ENCODE peak calls at places on chromosomes 12 and 14, in ten cellular contexts. One of them, this sample, is unnamed.

GRCh38 chr14:61342486-61342885 is 21.1 kb downstream of the PRKCH start:
- DNase-seq in NCI-H2081: no peak
- DNase-seq in BJ: no peak
- DNase-seq in stimulated activated CD8-positive, alpha-beta memory T cell treated with anti-CD3 and anti-CD28 coated beads, Interleukin-7, amount 100 ng/mL, for 24 hours: no peak
- DNase-seq in Kasumi-1: no peak
- DNase-seq in islet precursor cell: no peak
- DNase-seq in GM13977: no peak
- DNase-seq in cardiac fibroblast: no peak
- DNase-seq in cortex of kidney: no peak
- DNase-seq in activated naive CD8-positive, alpha-beta T cell treated with anti-CD3 and anti-CD28 coated beads, Interleukin-2, amount 10 ng/mL, durations not matched to agents 7 days and 5 days: peak; percentile 70
- DNase-seq in this sample: no peak

GRCh38 chr12:31589582-31589895 is 1.4 kb downstream of the DENND5B start:
- DNase-seq in GM13977: peak; percentile 63
- DNase-seq in Kasumi-1: peak; percentile 52
- DNase-seq in activated naive CD8-positive, alpha-beta T cell treated with anti-CD3 and anti-CD28 coated beads, Interleukin-2, amount 10 ng/mL, durations not matched to agents 7 days and 5 days: no peak
- DNase-seq in NCI-H2081: no peak
- DNase-seq in BJ: no peak
- DNase-seq in cortex of kidney: no peak
- DNase-seq in stimulated activated CD8-positive, alpha-beta memory T cell treated with anti-CD3 and anti-CD28 coated beads, Interleukin-7, amount 100 ng/mL, for 24 hours: no peak
- DNase-seq in islet precursor cell: no peak
- DNase-seq in cardiac fibroblast: no peak
- DNase-seq in this sample: no peak

GRCh38 chr12:15423629-15424028 is 101.3 kb downstream of the PTPRO start:
- DNase-seq in Kasumi-1: no peak
- DNase-seq in islet precursor cell: no peak
- DNase-seq in stimulated activated CD8-positive, alpha-beta memory T cell treated with anti-CD3 and anti-CD28 coated beads, Interleukin-7, amount 100 ng/mL, for 24 hours: no peak
- DNase-seq in activated naive CD8-positive, alpha-beta T cell treated with anti-CD3 and anti-CD28 coated beads, Interleukin-2, amount 10 ng/mL, durations not matched to agents 7 days and 5 days: no peak
- DNase-seq in BJ: no peak
- DNase-seq in NCI-H2081: no peak
- DNase-seq in GM13977: no peak
- DNase-seq in cardiac fibroblast: no peak
- DNase-seq in cortex of kidney: no peak
- DNase-seq in this sample: peak; percentile 49

GRCh38 chr14:22466520-22466919 is 122.5 kb downstream of the DAD1 start:
- DNase-seq in Kasumi-1: no peak
- DNase-seq in islet precursor cell: no peak
- DNase-seq in GM13977: peak; percentile 51
- DNase-seq in stimulated activated CD8-positive, alpha-beta memory T cell treated with anti-CD3 and anti-CD28 coated beads, Interleukin-7, amount 100 ng/mL, for 24 hours: no peak
- DNase-seq in NCI-H2081: no peak
- DNase-seq in cortex of kidney: no peak
- DNase-seq in cardiac fibroblast: no peak
- DNase-seq in BJ: no peak
- DNase-seq in activated naive CD8-positive, alpha-beta T cell treated with anti-CD3 and anti-CD28 coated beads, Interleukin-2, amount 10 ng/mL, durations not matched to agents 7 days and 5 days: no peak
- DNase-seq in this sample: peak; percentile 13

GRCh38 chr14:102484316-102484715 is 25.3 kb downstream of the ANKRD9 start:
- DNase-seq in GM13977: no peak
- DNase-seq in BJ: no peak
- DNase-seq in cardiac fibroblast: no peak
- DNase-seq in NCI-H2081: no peak
- DNase-seq in Kasumi-1: no peak
- DNase-seq in islet precursor cell: no peak
- DNase-seq in cortex of kidney: no peak
- DNase-seq in activated naive CD8-positive, alpha-beta T cell treated with anti-CD3 and anti-CD28 coated beads, Interleukin-2, amount 10 ng/mL, durations not matched to agents 7 days and 5 days: no peak
- DNase-seq in stimulated activated CD8-positive, alpha-beta memory T cell treated with anti-CD3 and anti-CD28 coated beads, Interleukin-7, amount 100 ng/mL, for 24 hours: no peak
- DNase-seq in this sample: no peak

GRCh38 chr12:111439657-111440151 is 34.0 kb downstream of the SH2B3 start:
- DNase-seq in cortex of kidney: no peak
- DNase-seq in activated naive CD8-positive, alpha-beta T cell treated with anti-CD3 and anti-CD28 coated beads, Interleukin-2, amount 10 ng/mL, durations not matched to agents 7 days and 5 days: no peak
- DNase-seq in NCI-H2081: no peak
- DNase-seq in islet precursor cell: peak; percentile 54
- DNase-seq in BJ: no peak
- DNase-seq in cardiac fibroblast: no peak
- DNase-seq in Kasumi-1: no peak
- DNase-seq in stimulated activated CD8-positive, alpha-beta memory T cell treated with anti-CD3 and anti-CD28 coated beads, Interleukin-7, amount 100 ng/mL, for 24 hours: no peak
- DNase-seq in GM13977: no peak
- DNase-seq in this sample: no peak

GRCh38 chr12:66003951-66004350 is 126.6 kb downstream of the LLPH start:
- DNase-seq in NCI-H2081: no peak
- DNase-seq in GM13977: no peak
- DNase-seq in cardiac fibroblast: no peak
- DNase-seq in activated naive CD8-positive, alpha-beta T cell treated with anti-CD3 and anti-CD28 coated beads, Interleukin-2, amount 10 ng/mL, durations not matched to agents 7 days and 5 days: no peak
- DNase-seq in Kasumi-1: no peak
- DNase-seq in cortex of kidney: no peak
- DNase-seq in BJ: no peak
- DNase-seq in stimulated activated CD8-positive, alpha-beta memory T cell treated with anti-CD3 and anti-CD28 coated beads, Interleukin-7, amount 100 ng/mL, for 24 hours: no peak
- DNase-seq in islet precursor cell: no peak
- DNase-seq in this sample: no peak

GRCh38 chr14:21589317-21589716 is 9.4 kb upstream of the OR10G3 start:
- DNase-seq in GM13977: no peak
- DNase-seq in stimulated activated CD8-positive, alpha-beta memory T cell treated with anti-CD3 and anti-CD28 coated beads, Interleukin-7, amount 100 ng/mL, for 24 hours: no peak
- DNase-seq in BJ: no peak
- DNase-seq in Kasumi-1: no peak
- DNase-seq in islet precursor cell: peak; percentile 68
- DNase-seq in NCI-H2081: no peak
- DNase-seq in activated naive CD8-positive, alpha-beta T cell treated with anti-CD3 and anti-CD28 coated beads, Interleukin-2, amount 10 ng/mL, durations not matched to agents 7 days and 5 days: no peak
- DNase-seq in cardiac fibroblast: no peak
- DNase-seq in cortex of kidney: no peak
- DNase-seq in this sample: no peak

GRCh38 chr14:52918486-52918885 is 32.4 kb downstream of the FERMT2 start:
- DNase-seq in BJ: no peak
- DNase-seq in Kasumi-1: peak; percentile 97
- DNase-seq in islet precursor cell: no peak
- DNase-seq in activated naive CD8-positive, alpha-beta T cell treated with anti-CD3 and anti-CD28 coated beads, Interleukin-2, amount 10 ng/mL, durations not matched to agents 7 days and 5 days: no peak
- DNase-seq in cortex of kidney: no peak
- DNase-seq in GM13977: peak; percentile 65
- DNase-seq in stimulated activated CD8-positive, alpha-beta memory T cell treated with anti-CD3 and anti-CD28 coated beads, Interleukin-7, amount 100 ng/mL, for 24 hours: no peak
- DNase-seq in NCI-H2081: no peak
- DNase-seq in cardiac fibroblast: peak; percentile 66
- DNase-seq in this sample: peak; percentile 32

This sample was measured in RWPE1.